ENCODE peak calls at places on chromosomes 5 and 9, in five cellular contexts. One of them, this sample, is unnamed.

GRCh38 chr9:128550226-128550625 is 2.2 kb upstream of the SPTAN1 start:
- DNase-seq in glutamatergic neuron: no peak
- DNase-seq in mesothelial cell of epicardium: no peak
- DNase-seq in tibial nerve: no peak
- DNase-seq in AG09309: no peak
- DNase-seq in this sample: no peak

GRCh38 chr5:88836195-88836838 is 46.7 kb downstream of the MEF2C start:
- DNase-seq in glutamatergic neuron: no peak
- DNase-seq in mesothelial cell of epicardium: no peak
- DNase-seq in AG09309: no peak
- DNase-seq in tibial nerve: no peak
- DNase-seq in this sample: no peak

GRCh38 chr5:139667001-139667729 is 19.0 kb downstream of the CXXC5 start:
- DNase-seq in glutamatergic neuron: no peak
- DNase-seq in mesothelial cell of epicardium: no peak
- DNase-seq in AG09309: no peak
- DNase-seq in tibial nerve: no peak
- DNase-seq in this sample: no peak

GRCh38 chr5:56050566-56051292 is 56.0 kb upstream of the IL6ST start:
- DNase-seq in tibial nerve: no peak
- DNase-seq in AG09309: no peak
- DNase-seq in mesothelial cell of epicardium: no peak
- DNase-seq in glutamatergic neuron: no peak
- DNase-seq in this sample: no peak

GRCh38 chr5:122083535-122083934 is 5.5 kb upstream of the LOX start:
- DNase-seq in mesothelial cell of epicardium: no peak
- DNase-seq in tibial nerve: no peak
- DNase-seq in AG09309: no peak
- DNase-seq in glutamatergic neuron: no peak
- DNase-seq in this sample: no peak

GRCh38 chr5:159971038-159971437 is 37.9 kb upstream of the TTC1 start:
- DNase-seq in mesothelial cell of epicardium: no peak
- DNase-seq in AG09309: no peak
- DNase-seq in tibial nerve: no peak
- DNase-seq in glutamatergic neuron: no peak
- DNase-seq in this sample: no peak

GRCh38 chr5:1958211-1959010 is 75.7 kb upstream of the IRX4 start:
- DNase-seq in AG09309: no peak
- DNase-seq in tibial nerve: no peak
- DNase-seq in glutamatergic neuron: no peak
- DNase-seq in mesothelial cell of epicardium: no peak
- DNase-seq in this sample: no peak

GRCh38 chr9:131666779-131667178 is 73.1 kb downstream of the RAPGEF1 start:
- DNase-seq in tibial nerve: no peak
- DNase-seq in mesothelial cell of epicardium: no peak
- DNase-seq in glutamatergic neuron: no peak
- DNase-seq in AG09309: no peak
- DNase-seq in this sample: no peak

GRCh38 chr5:131382407-131383395 is 118.8 kb downstream of the CDC42SE2 start:
- DNase-seq in glutamatergic neuron: no peak
- DNase-seq in AG09309: no peak
- DNase-seq in tibial nerve: no peak
- DNase-seq in mesothelial cell of epicardium: no peak
- DNase-seq in this sample: peak

GRCh38 chr9:135463140-135463539 is 16.4 kb upstream of the PPP1R26 start:
- DNase-seq in mesothelial cell of epicardium: no peak
- DNase-seq in AG09309: no peak
- DNase-seq in tibial nerve: no peak
- DNase-seq in glutamatergic neuron: no peak
- DNase-seq in this sample: no peak

GRCh38 chr9:117772960-117773359 is 68.8 kb downstream of the TLR4 start:
- DNase-seq in glutamatergic neuron: no peak
- DNase-seq in mesothelial cell of epicardium: no peak
- DNase-seq in tibial nerve: no peak
- DNase-seq in AG09309: peak
- DNase-seq in this sample: no peak

GRCh38 chr5:96673127-96673526 is 11.0 kb downstream of the CAST start:
- DNase-seq in AG09309: no peak
- DNase-seq in tibial nerve: no peak
- DNase-seq in glutamatergic neuron: no peak
- DNase-seq in mesothelial cell of epicardium: no peak
- DNase-seq in this sample: no peak

GRCh38 chr5:95070866-95071265 is 214.0 kb downstream of the MCTP1 start:
- DNase-seq in AG09309: no peak
- DNase-seq in mesothelial cell of epicardium: no peak
- DNase-seq in glutamatergic neuron: no peak
- DNase-seq in tibial nerve: no peak
- DNase-seq in this sample: no peak

GRCh38 chr5:52825826-52826225 is 38.1 kb downstream of the ITGA1 start:
- DNase-seq in mesothelial cell of epicardium: no peak
- DNase-seq in glutamatergic neuron: no peak
- DNase-seq in AG09309: no peak
- DNase-seq in tibial nerve: no peak
- DNase-seq in this sample: no peak

GRCh38 chr9:131112374-131113159 is 12.8 kb upstream of the NUP214 start:
- DNase-seq in AG09309: no peak
- DNase-seq in mesothelial cell of epicardium: no peak
- DNase-seq in tibial nerve: no peak
- DNase-seq in glutamatergic neuron: no peak
- DNase-seq in this sample: no peak

GRCh38 chr9:6354072-6354686 is 26.0 kb downstream of the TPD52L3 start:
- DNase-seq in AG09309: peak
- DNase-seq in mesothelial cell of epicardium: no peak
- DNase-seq in tibial nerve: no peak
- DNase-seq in glutamatergic neuron: no peak
- DNase-seq in this sample: peak

GRCh38 chr9:123637596-123637939 is 281.6 kb downstream of the CRB2 start:
- DNase-seq in mesothelial cell of epicardium: no peak
- DNase-seq in AG09309: peak
- DNase-seq in tibial nerve: no peak
- DNase-seq in glutamatergic neuron: no peak
- DNase-seq in this sample: no peak

GRCh38 chr5:14440598-14441401 is 140.8 kb upstream of the OTULINL start:
- DNase-seq in tibial nerve: peak
- DNase-seq in AG09309: peak
- DNase-seq in glutamatergic neuron: no peak
- DNase-seq in mesothelial cell of epicardium: peak
- DNase-seq in this sample: peak

GRCh38 chr9:134366223-134367031 is 40.2 kb downstream of the RXRA start:
- DNase-seq in glutamatergic neuron: no peak
- DNase-seq in mesothelial cell of epicardium: peak
- DNase-seq in tibial nerve: peak
- DNase-seq in AG09309: peak
- DNase-seq in this sample: peak
- TF ChIP-seq CTCF in glutamatergic neuron: no peak
- TF ChIP-seq CTCF in mesothelial cell of epicardium: no peak
- TF ChIP-seq CTCF in tibial nerve: peak
- TF ChIP-seq CTCF in AG09309: no peak
- TF ChIP-seq CTCF in this sample: no peak

DNA sequence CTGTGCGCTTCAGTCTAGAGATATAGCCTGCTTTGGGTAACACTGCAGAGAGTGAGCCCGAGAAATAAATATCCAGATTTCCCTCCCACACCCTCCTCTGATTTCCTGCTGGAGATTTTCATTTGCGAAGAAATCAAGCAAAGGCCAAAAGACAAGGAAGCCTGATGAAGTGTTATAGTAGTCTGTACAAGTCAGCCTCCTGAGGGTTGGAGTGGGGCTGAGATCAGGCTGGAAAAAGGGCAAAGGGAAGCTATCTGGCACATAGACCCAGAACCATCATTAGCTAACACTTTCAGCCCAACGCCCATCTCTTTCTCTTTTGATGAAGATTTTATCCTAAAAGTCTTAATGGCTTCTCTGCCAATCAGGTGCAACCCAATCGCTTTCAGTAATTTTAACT is 154.6 kb upstream of the SLC44A1 start:
- DNase-seq in tibial nerve: no peak
- DNase-seq in AG09309: no peak
- DNase-seq in glutamatergic neuron: no peak
- DNase-seq in mesothelial cell of epicardium: no peak
- DNase-seq in this sample: no peak
- TF ChIP-seq CTCF in tibial nerve: no peak
- TF ChIP-seq CTCF in AG09309: no peak
- TF ChIP-seq CTCF in glutamatergic neuron: no peak
- TF ChIP-seq CTCF in mesothelial cell of epicardium: no peak
- TF ChIP-seq CTCF in this sample: no peak

DNA sequence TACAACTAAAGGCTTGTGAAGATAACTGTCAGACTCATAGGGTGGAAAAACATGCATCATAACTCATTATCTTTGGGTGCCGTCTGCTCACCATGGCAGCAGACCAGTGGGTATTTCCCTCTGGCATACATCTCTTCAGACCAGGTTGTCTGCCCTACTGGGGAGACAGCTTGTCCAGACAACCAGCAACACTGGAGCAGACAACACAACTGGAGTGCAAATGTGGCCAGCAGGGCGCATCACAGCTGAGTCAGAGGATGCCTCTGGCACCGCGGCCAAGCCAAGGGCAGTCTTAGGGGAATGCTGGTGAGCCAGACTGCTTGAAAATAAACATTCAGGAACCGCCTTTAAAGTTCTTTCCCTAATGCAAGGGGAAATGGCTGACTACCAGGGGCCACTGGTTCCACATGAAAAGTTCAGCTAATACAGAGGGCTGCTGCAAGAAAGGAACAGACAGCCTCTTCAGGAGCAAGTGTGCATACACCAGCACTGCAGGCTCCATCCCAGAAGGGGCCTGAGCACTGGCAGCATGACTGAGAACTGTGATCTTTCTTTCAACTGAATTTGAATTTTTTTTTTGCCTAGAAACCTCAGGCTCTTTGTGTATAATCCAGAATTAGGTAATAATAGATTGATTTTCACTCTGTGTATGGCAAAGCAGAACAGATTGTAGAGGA is 77.3 kb downstream of the MAMDC2 start:
- DNase-seq in AG09309: peak
- DNase-seq in tibial nerve: peak
- DNase-seq in mesothelial cell of epicardium: no peak
- DNase-seq in glutamatergic neuron: no peak
- DNase-seq in this sample: peak
- TF ChIP-seq CTCF in AG09309: peak
- TF ChIP-seq CTCF in tibial nerve: no peak
- TF ChIP-seq CTCF in mesothelial cell of epicardium: no peak
- TF ChIP-seq CTCF in glutamatergic neuron: no peak
- TF ChIP-seq CTCF in this sample: peak

GRCh38 chr9:36489453-36489852 is 83.2 kb upstream of the MELK start:
- DNase-seq in tibial nerve: no peak
- DNase-seq in glutamatergic neuron: no peak
- DNase-seq in AG09309: no peak
- DNase-seq in mesothelial cell of epicardium: no peak
- DNase-seq in this sample: no peak

GRCh38 chr9:36487482-36488321 is 85.0 kb upstream of the MELK start:
- DNase-seq in AG09309: peak
- DNase-seq in mesothelial cell of epicardium: peak
- DNase-seq in glutamatergic neuron: peak
- DNase-seq in tibial nerve: peak
- DNase-seq in this sample: peak

GRCh38 chr9:36486933-36487481 is 85.7 kb upstream of the MELK start:
- DNase-seq in mesothelial cell of epicardium: peak
- DNase-seq in glutamatergic neuron: peak
- DNase-seq in tibial nerve: no peak
- DNase-seq in AG09309: no peak
- DNase-seq in this sample: no peak

GRCh38 chr9:36488322-36488838 is 84.3 kb upstream of the MELK start:
- DNase-seq in AG09309: no peak
- DNase-seq in mesothelial cell of epicardium: no peak
- DNase-seq in tibial nerve: no peak
- DNase-seq in glutamatergic neuron: no peak
- DNase-seq in this sample: no peak

DNA sequence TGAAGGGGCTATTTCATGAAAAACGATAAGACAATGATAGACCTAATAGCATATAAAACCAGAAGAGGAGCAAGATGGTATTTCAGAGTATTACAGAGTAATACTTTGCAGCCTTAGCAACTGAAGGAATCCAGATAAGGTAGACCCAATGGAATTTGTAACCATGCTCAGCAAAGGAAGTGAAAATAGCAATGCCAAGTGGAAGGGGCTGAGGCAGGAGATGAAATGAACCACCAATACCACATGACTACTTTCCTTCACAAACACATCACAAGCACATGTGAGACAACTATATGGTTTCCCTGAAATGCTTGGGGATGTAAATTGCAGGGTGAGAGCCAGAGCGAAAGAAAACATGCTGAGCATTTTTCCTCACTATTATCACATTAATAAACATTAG is 79.8 kb upstream of the MELK start:
- DNase-seq in glutamatergic neuron: no peak
- DNase-seq in mesothelial cell of epicardium: no peak
- DNase-seq in AG09309: no peak
- DNase-seq in tibial nerve: no peak
- DNase-seq in this sample: no peak
- TF ChIP-seq CTCF in glutamatergic neuron: no peak
- TF ChIP-seq CTCF in mesothelial cell of epicardium: no peak
- TF ChIP-seq CTCF in AG09309: no peak
- TF ChIP-seq CTCF in tibial nerve: no peak
- TF ChIP-seq CTCF in this sample: no peak

DNA sequence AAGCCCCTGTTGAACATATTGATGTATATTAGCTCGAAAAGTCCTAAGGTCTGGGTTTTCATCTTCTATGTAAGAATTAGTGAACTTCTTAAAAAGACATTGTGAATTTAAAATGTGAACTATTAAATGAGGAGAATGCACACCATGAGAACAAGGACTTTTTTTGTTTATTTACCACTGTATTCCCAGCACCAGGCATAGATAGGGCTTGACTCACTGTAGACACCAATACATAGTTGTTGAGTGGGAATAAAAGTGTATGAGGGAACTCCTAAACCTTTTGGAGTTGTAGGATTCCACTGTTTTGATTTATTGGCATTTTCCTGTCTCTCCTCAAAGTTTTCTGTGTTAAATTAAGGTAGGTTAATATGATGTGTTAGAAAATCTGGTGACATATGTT is 40.3 kb downstream of the NNT start:
- DNase-seq in tibial nerve: no peak
- DNase-seq in mesothelial cell of epicardium: no peak
- DNase-seq in AG09309: no peak
- DNase-seq in glutamatergic neuron: no peak
- DNase-seq in this sample: no peak
- TF ChIP-seq CTCF in tibial nerve: no peak
- TF ChIP-seq CTCF in mesothelial cell of epicardium: no peak
- TF ChIP-seq CTCF in AG09309: no peak
- TF ChIP-seq CTCF in glutamatergic neuron: no peak
- TF ChIP-seq CTCF in this sample: no peak

GRCh38 chr5:149503006-149503405 is 48.2 kb downstream of the CSNK1A1 start:
- DNase-seq in tibial nerve: no peak
- DNase-seq in AG09309: no peak
- DNase-seq in mesothelial cell of epicardium: no peak
- DNase-seq in glutamatergic neuron: no peak
- DNase-seq in this sample: no peak
- TF ChIP-seq CTCF in tibial nerve: no peak
- TF ChIP-seq CTCF in AG09309: no peak
- TF ChIP-seq CTCF in mesothelial cell of epicardium: no peak
- TF ChIP-seq CTCF in glutamatergic neuron: no peak
- TF ChIP-seq CTCF in this sample: no peak

GRCh38 chr9:20634895-20635294 is 12.6 kb upstream of the MLLT3 start:
- DNase-seq in tibial nerve: no peak
- DNase-seq in glutamatergic neuron: no peak
- DNase-seq in AG09309: no peak
- DNase-seq in mesothelial cell of epicardium: no peak
- DNase-seq in this sample: no peak
- TF ChIP-seq CTCF in tibial nerve: no peak
- TF ChIP-seq CTCF in glutamatergic neuron: no peak
- TF ChIP-seq CTCF in AG09309: no peak
- TF ChIP-seq CTCF in mesothelial cell of epicardium: no peak
- TF ChIP-seq CTCF in this sample: no peak

This sample was measured in AG04450.